ENCODE peak calls at places on chromosomes 2 and 18, in nine cellular contexts. E, V, A, X, B, Z, J, U and D are unnamed samples.

GRCh38 chr18:41075212-41075611 is 879.8 kb upstream of the PIK3C3 start:
- DNase-seq in X (no peak), J (no peak), B (no peak), E (peak; percentile 94), V (no peak), Z (no peak), A (no peak), U (no peak), D (no peak)

GRCh38 chr18:8609711-8610441 is 639 bp downstream of the RAB12 start:
- DNase-seq in J (peak; percentile 40), B (peak; percentile 4), Z (peak; percentile 18), X (no peak), A (no peak), E (no peak), V (no peak), U (peak; percentile 19), D (no peak)

GRCh38 chr2:159381574-159381973 is 95.1 kb upstream of the WDSUB1 start:
- DNase-seq in X (no peak), E (no peak), B (no peak), J (no peak), Z (no peak), A (peak; percentile 8), V (no peak), U (peak; percentile 76), D (no peak)

GRCh38 chr18:58699551-58699950 is 28.3 kb downstream of the MALT1 start:
- DNase-seq in A (no peak), U (peak; percentile 5), Z (peak; percentile 20), E (no peak), V (no peak), X (no peak), J (no peak), B (no peak), D (peak; percentile 11)

GRCh38 chr18:12308386-12309100 is 502 bp downstream of the TUBB6 start:
- DNase-seq in X (no peak), Z (peak; percentile 90), B (no peak), V (peak; percentile 77), J (no peak), E (peak; percentile 88), A (no peak), U (peak; percentile 71), D (peak; percentile 80)

GRCh38 chr2:211928186-211928585 is 610.4 kb downstream of the ERBB4 start:
- DNase-seq in Z (no peak), B (no peak), E (no peak), A (no peak), V (no peak), J (no peak), X (no peak), U (no peak), D (no peak)

GRCh38 chr2:124877065-124877671 is 852.1 kb downstream of the CNTNAP5 start:
- DNase-seq in V (no peak), A (no peak), J (no peak), U (no peak), Z (no peak), E (peak; percentile 81), B (no peak), X (no peak), D (no peak)

GRCh38 chr2:218155953-218156479 is 10.7 kb downstream of the CXCR1 start:
- DNase-seq in E (no peak), X (no peak), V (no peak), Z (no peak), U (no peak), J (no peak), A (no peak), B (no peak), D (no peak)

GRCh38 chr2:218344090-218344754 is 12.4 kb upstream of the CATIP start:
- DNase-seq in V (no peak), U (no peak), Z (no peak), B (no peak), A (no peak), X (no peak), E (no peak), J (no peak), D (no peak)

GRCh38 chr18:34219651-34220050 is 5.1 kb downstream of the NOL4 start:
- DNase-seq in A (no peak), E (no peak), V (no peak), U (no peak), J (no peak), X (no peak), B (no peak), Z (no peak), D (no peak)

GRCh38 chr18:7626922-7627440 is 59.9 kb downstream of the PTPRM start:
- DNase-seq in E (peak; percentile 80), B (no peak), A (no peak), Z (peak; percentile 22), V (no peak), U (no peak), X (no peak), J (no peak), D (no peak)

GRCh38 chr2:88096708-88097107 is 29.1 kb downstream of the SMYD1 start:
- DNase-seq in J (no peak), Z (no peak), A (no peak), U (no peak), X (no peak), B (no peak), E (no peak), V (no peak), D (no peak)

GRCh38 chr2:176464886-176465564 is 195.8 kb downstream of the MTX2 start:
- DNase-seq in E (no peak), U (no peak), J (no peak), X (no peak), Z (no peak), A (no peak), B (no peak), V (no peak), D (no peak)
- H3K4me3 ChIP-seq in E (no peak overlapping the region), U (no peak overlapping the region), J (no peak overlapping the region), X (no peak overlapping the region), Z (no peak overlapping the region), A (no peak overlapping the region), B (no peak overlapping the region), V (no peak overlapping the region), D (no peak overlapping the region)

GRCh38 chr2:168568476-168569227 is 112.6 kb downstream of the CERS6 start:
- DNase-seq in X (no peak), Z (no peak), U (no peak), J (no peak), A (no peak), V (no peak), E (peak; percentile 13), B (no peak), D (no peak)
- H3K36me3 ChIP-seq in X (no peaks in the 10 kb centered on the region), Z (no peaks in the 10 kb centered on the region), U (no peaks in the 10 kb centered on the region), J (no peaks in the 10 kb centered on the region), A (peaks cover 7% of the 10 kb centered on the region), V (no peaks in the 10 kb centered on the region), E (no peaks in the 10 kb centered on the region), B (no peaks in the 10 kb centered on the region), D (no peaks in the 10 kb centered on the region)

GRCh38 chr18:4106407-4107033 is 348.6 kb downstream of the DLGAP1 start:
- DNase-seq in U (peak; percentile 49), V (peak; percentile 51), J (peak; percentile 70), B (peak; percentile 36), A (no peak), Z (peak; percentile 16), E (peak; percentile 52), X (peak; percentile 65), D (peak; percentile 89)
- H3K4me3 ChIP-seq in U (no peak overlapping the region), V (no peak overlapping the region), J (no peak overlapping the region), B (no peak overlapping the region), A (no peak overlapping the region), Z (no peak overlapping the region), E (no peak overlapping the region), X (no peak overlapping the region), D (peak overlapping the region; percentile 2)

GRCh38 chr2:69041214-69041613 is 28.2 kb downstream of the ANTXR1 start:
- DNase-seq in X (no peak), A (no peak), V (no peak), E (no peak), Z (no peak), B (no peak), U (no peak), J (no peak), D (no peak)
- H3K36me3 ChIP-seq in X (no peaks in the 10 kb centered on the region), A (no peaks in the 10 kb centered on the region), V (peaks cover 4% of the 10 kb centered on the region), E (peaks cover 52% of the 10 kb centered on the region), Z (no peaks in the 10 kb centered on the region), B (no peaks in the 10 kb centered on the region), U (no peaks in the 10 kb centered on the region), J (no peaks in the 10 kb centered on the region), D (peaks cover 5% of the 10 kb centered on the region)

DNA sequence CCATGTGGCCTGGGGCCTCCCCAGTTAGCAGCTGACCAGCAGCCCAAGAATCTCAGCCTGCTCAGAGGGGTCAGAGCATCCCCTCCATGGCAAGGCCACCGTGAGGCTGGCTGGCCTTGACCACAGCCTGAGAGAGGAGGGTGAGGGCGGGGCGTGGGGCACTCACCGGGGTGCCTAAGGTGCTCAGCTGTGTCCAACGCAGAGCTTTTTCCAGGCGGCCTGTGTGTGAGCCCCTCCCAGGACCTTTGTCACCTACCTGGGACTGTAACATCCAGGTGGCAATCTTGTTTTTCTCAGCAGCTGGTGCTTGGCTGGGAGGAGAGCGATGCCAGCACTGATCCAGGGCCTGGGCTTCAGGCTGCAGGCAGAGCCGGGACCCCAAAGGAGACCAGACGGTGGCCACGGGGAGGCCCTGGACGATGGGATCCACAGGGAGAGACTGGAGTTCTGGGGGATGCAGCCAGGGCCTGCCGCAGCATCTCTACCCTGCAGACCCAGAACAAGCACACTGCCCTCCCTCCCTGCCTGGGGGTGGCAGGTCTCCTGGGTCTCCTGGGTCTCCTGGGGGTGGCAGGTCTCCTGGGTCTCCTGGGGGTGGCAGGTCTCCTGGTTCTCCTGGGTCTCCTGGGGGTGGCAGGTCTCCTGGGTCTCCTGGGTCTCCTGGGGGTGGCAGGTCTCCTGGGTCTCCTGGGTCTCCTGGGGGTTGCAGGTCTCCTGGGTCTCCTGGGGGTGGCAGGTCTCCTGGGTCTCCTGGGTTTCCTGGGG is 12.3 kb downstream of the SNED1 start:
- DNase-seq in E (no peak), U (peak; percentile 43), X (no peak), V (peak; percentile 23), B (no peak), Z (peak; percentile 14), A (no peak), J (no peak), D (no peak)
- H3K4me3 ChIP-seq in E (no peak overlapping the region), U (no peak overlapping the region), X (peak overlapping the region; percentile 45), V (no peak overlapping the region), B (peak overlapping the region; percentile 51), Z (peak overlapping the region; percentile 18), A (no peak overlapping the region), J (no peak overlapping the region), D (no peak overlapping the region)

DNA sequence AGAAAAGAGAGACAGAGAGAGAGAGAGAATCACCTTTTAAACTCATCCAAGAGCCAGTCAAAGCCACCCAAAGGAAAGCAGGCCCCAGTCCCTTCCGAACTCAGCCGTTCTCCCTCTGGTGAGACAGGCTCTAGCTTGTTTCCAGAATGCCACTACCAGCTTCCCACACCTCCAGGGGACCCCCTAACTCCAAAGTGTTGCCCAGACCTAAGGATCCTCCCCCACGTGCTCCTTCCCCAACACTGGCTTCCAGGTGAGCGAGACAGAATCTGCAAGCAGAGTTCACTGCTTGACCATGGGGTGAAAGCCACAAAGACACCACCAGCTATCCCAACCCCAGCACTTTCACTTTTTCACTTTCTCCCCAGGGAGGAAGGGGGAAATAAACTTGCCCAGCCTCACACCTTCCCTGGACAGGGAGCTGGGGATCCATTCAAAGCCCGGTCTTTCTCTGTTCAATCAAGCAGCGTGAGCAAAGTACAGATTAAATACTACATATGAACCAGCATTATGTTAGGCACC is 38.5 kb downstream of the BCL11A start:
- DNase-seq in U (no peak), V (no peak), E (no peak), J (no peak), X (no peak), A (no peak), B (no peak), Z (no peak), D (no peak)
- H3K36me3 ChIP-seq in U (no peaks in the 10 kb centered on the region), V (no peaks in the 10 kb centered on the region), E (no peaks in the 10 kb centered on the region), J (peaks cover 98% of the 10 kb centered on the region), X (no peaks in the 10 kb centered on the region), A (peaks cover 4% of the 10 kb centered on the region), B (no peaks in the 10 kb centered on the region), Z (no peaks in the 10 kb centered on the region), D (no peaks in the 10 kb centered on the region)